ENCODE peak calls at places on chromosome 3, in five cellular contexts. One of them, this sample, is unnamed.

GRCh38 chr3:169243122-169243521 is 420.4 kb downstream of the MECOM start:
- DNase-seq in H1: no peak
- DNase-seq in NT2/D1: no peak
- DNase-seq in HepG2: no peak
- DNase-seq in GM12878: no peak
- DNase-seq in this sample: peak

GRCh38 chr3:20324664-20325478 is 138.9 kb upstream of the SGO1 start:
- DNase-seq in GM12878: peak
- DNase-seq in NT2/D1: no peak
- DNase-seq in H1: no peak
- DNase-seq in HepG2: no peak
- DNase-seq in this sample: no peak

GRCh38 chr3:183518446-183519185 is 36.9 kb downstream of the KLHL6 start:
- DNase-seq in H1: no peak
- DNase-seq in HepG2: no peak
- DNase-seq in NT2/D1: peak
- DNase-seq in GM12878: no peak
- DNase-seq in this sample: no peak

GRCh38 chr3:146503459-146504202 is 34.3 kb upstream of the PLSCR2 start:
- DNase-seq in NT2/D1: no peak
- DNase-seq in GM12878: peak
- DNase-seq in HepG2: peak
- DNase-seq in H1: no peak
- DNase-seq in this sample: no peak

GRCh38 chr3:112736802-112737566 is 96.0 kb upstream of the CCDC80 start:
- DNase-seq in H1: no peak
- DNase-seq in NT2/D1: no peak
- DNase-seq in HepG2: no peak
- DNase-seq in GM12878: no peak
- DNase-seq in this sample: no peak

GRCh38 chr3:184540777-184541681 is 20.6 kb upstream of the EPHB3 start:
- DNase-seq in GM12878: no peak
- DNase-seq in HepG2: peak
- DNase-seq in H1: peak
- DNase-seq in NT2/D1: peak
- DNase-seq in this sample: peak

GRCh38 chr3:113912551-113913246 is 35.1 kb upstream of the ZDHHC23 start:
- DNase-seq in HepG2: peak
- DNase-seq in GM12878: peak
- DNase-seq in H1: no peak
- DNase-seq in NT2/D1: peak
- DNase-seq in this sample: peak

GRCh38 chr3:98732239-98733054 is 30.7 kb upstream of the ST3GAL6 start:
- DNase-seq in GM12878: no peak
- DNase-seq in HepG2: peak
- DNase-seq in NT2/D1: peak
- DNase-seq in H1: peak
- DNase-seq in this sample: peak

GRCh38 chr3:4904801-4905695 is 74.2 kb upstream of the BHLHE40 start:
- DNase-seq in H1: no peak
- DNase-seq in NT2/D1: no peak
- DNase-seq in GM12878: no peak
- DNase-seq in HepG2: no peak
- DNase-seq in this sample: no peak

GRCh38 chr3:84958495-84959469 is at the start of gene CADM2:
- DNase-seq in NT2/D1: peak
- DNase-seq in GM12878: no peak
- DNase-seq in H1: peak
- DNase-seq in HepG2: peak
- DNase-seq in this sample: peak

GRCh38 chr3:85313380-85313779 is 354.6 kb downstream of the CADM2 start:
- DNase-seq in HepG2: no peak
- DNase-seq in H1: no peak
- DNase-seq in GM12878: no peak
- DNase-seq in NT2/D1: no peak
- DNase-seq in this sample: no peak

GRCh38 chr3:41200669-41201021 is 1.3 kb downstream of the CTNNB1 start:
- DNase-seq in GM12878: no peak
- DNase-seq in HepG2: peak
- DNase-seq in H1: no peak
- DNase-seq in NT2/D1: no peak
- DNase-seq in this sample: no peak

GRCh38 chr3:45164056-45164455 is 17.9 kb upstream of the CDCP1 start:
- DNase-seq in HepG2: no peak
- DNase-seq in NT2/D1: no peak
- DNase-seq in GM12878: no peak
- DNase-seq in H1: no peak
- DNase-seq in this sample: no peak

GRCh38 chr3:22209578-22209977 is 458.6 kb upstream of the ZNF385D start:
- DNase-seq in HepG2: no peak
- DNase-seq in GM12878: no peak
- DNase-seq in NT2/D1: no peak
- DNase-seq in H1: no peak
- DNase-seq in this sample: no peak

DNA sequence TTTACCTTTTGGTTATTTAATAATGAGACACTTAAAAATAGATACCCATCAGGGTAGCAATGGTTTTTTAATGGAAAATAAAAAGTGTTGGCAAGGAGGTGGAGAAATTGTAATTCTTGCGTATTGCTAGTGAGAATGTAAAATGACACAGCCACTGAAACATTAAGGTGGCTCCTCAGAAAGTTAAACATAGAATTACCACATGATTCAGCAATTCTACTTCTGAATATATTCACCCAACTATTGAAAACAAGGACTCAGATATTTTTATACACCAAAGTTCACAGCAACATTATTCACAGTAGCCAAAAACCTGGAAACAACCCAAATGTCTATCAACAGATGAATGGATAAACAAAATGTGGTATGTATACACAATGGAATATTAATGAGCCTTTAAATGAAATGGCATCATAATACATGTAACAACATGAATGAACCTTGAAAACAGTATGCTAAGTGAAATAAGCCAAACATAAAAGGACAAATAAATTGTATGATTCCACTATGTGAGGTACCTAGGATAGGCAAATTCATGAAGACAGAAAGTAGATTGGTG is 163.5 kb downstream of the IMPG2 start:
- DNase-seq in HepG2: no peak
- DNase-seq in H1: no peak
- DNase-seq in GM12878: no peak
- DNase-seq in NT2/D1: no peak
- DNase-seq in this sample: no peak
- TF ChIP-seq SUZ12 in HepG2: no peak
- TF ChIP-seq SUZ12 in H1: no peak
- TF ChIP-seq SUZ12 in GM12878: no peak
- TF ChIP-seq SUZ12 in NT2/D1: no peak
- TF ChIP-seq SUZ12 in this sample: no peak

DNA sequence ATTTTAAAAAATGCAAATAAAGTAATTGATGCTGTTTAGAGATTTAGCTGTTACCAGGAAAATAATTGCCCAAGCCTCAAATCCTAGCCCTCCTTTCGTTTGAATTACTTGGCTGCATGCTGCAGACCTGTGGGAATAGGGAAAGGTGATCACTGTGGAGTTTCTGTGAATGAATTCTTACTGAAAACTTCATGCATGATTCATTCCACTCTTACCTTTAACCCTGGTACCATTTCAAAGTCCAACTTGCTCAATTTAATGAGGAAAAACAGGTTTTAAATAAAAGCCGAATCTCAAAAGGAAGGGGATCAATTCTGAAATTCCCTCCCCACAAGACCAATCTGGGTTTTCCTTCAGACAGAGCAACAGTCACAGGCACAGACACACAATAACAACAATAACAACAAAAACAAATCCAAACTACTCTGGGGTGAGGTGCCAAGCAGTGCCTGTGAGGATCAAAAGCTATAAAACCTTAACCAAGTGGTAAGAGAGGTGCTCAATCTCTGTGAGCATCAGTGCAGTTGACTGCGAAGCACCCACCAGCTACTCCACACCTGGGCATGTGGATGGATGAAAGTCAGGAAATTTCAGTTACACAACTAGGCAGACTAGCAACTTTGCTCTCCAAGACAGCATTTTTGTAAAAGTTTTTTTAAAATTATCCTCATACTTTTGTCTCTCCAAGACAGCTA is 200.8 kb downstream of the CNTN3 start:
- DNase-seq in NT2/D1: no peak
- DNase-seq in GM12878: no peak
- DNase-seq in H1: no peak
- DNase-seq in HepG2: no peak
- DNase-seq in this sample: no peak
- TF ChIP-seq SUZ12 in NT2/D1: no peak
- TF ChIP-seq SUZ12 in GM12878: no peak
- TF ChIP-seq SUZ12 in H1: no peak
- TF ChIP-seq SUZ12 in HepG2: no peak
- TF ChIP-seq SUZ12 in this sample: no peak

DNA sequence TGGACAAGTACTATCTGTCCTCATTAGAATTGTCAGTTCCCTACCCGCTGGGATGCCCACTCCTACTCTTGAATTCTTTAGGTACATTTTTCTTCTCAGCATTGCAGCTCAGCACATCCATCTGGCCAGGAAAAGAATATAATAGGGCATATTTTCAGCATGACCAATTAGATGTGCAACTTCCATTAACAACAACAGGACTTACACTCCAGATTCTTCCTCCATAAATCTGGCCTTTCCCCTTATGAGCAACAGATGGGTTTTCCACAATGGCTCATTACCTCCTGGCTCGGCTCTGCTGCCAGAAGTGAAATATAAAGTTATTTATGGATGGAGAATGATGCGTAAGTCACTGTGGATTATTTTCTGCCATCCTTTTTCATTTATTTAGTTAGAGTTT is 443.8 kb upstream of the TGFBR2 start:
- DNase-seq in GM12878: no peak
- DNase-seq in H1: no peak
- DNase-seq in HepG2: no peak
- DNase-seq in NT2/D1: no peak
- DNase-seq in this sample: no peak
- TF ChIP-seq SUZ12 in GM12878: no peak
- TF ChIP-seq SUZ12 in H1: no peak
- TF ChIP-seq SUZ12 in HepG2: no peak
- TF ChIP-seq SUZ12 in NT2/D1: no peak
- TF ChIP-seq SUZ12 in this sample: no peak

DNA sequence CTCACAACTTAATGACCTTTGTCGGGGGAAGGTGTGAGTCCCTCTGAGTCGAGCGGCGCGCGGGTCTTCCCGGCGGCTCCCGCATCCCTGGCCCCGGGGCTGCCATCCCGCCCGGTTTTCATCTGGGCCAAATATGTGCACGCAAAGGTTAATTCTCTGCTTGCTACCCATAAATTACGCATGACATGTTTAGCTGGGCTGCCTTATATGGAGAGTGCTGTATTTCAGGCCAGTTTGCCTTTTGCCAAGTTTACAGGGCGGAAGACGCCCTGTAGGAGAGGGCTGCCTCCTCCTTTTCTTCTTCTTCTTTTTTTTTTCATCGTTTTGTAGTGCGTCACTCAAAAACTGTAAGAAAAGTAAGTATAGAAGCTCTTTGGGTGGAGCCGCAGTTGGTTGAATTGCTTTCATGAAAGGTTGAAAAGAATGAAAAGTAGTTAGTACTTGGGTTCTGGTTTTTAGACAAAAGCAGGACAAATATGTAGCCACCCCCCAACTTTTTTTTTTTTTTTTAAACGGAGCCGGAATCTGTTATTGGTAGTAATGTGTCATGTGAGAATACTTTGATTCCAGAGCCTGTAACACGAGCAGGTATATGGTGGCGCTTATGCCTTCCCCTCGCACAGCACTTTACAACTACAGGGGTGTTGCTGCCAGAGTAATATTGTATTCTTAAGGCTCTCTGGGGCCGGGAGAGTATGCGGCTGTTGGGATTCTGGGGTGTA is 855 bp downstream of the MBNL1 start:
- DNase-seq in HepG2: peak
- DNase-seq in GM12878: no peak
- DNase-seq in NT2/D1: no peak
- DNase-seq in H1: no peak
- DNase-seq in this sample: peak
- TF ChIP-seq SUZ12 in HepG2: no peak
- TF ChIP-seq SUZ12 in GM12878: no peak
- TF ChIP-seq SUZ12 in NT2/D1: no peak
- TF ChIP-seq SUZ12 in H1: no peak
- TF ChIP-seq SUZ12 in this sample: no peak

GRCh38 chr3:16484216-16484615 is 29.3 kb downstream of the RFTN1 start:
- DNase-seq in HepG2: no peak
- DNase-seq in NT2/D1: no peak
- DNase-seq in GM12878: no peak
- DNase-seq in H1: no peak
- DNase-seq in this sample: no peak
- TF ChIP-seq SUZ12 in HepG2: no peak
- TF ChIP-seq SUZ12 in NT2/D1: no peak
- TF ChIP-seq SUZ12 in GM12878: no peak
- TF ChIP-seq SUZ12 in H1: no peak
- TF ChIP-seq SUZ12 in this sample: no peak

GRCh38 chr3:143677420-143677819 is 170.8 kb downstream of the SLC9A9 start:
- DNase-seq in H1: no peak
- DNase-seq in HepG2: no peak
- DNase-seq in GM12878: no peak
- DNase-seq in NT2/D1: no peak
- DNase-seq in this sample: no peak
- TF ChIP-seq SUZ12 in H1: no peak
- TF ChIP-seq SUZ12 in HepG2: no peak
- TF ChIP-seq SUZ12 in GM12878: no peak
- TF ChIP-seq SUZ12 in NT2/D1: no peak
- TF ChIP-seq SUZ12 in this sample: no peak

GRCh38 chr3:164375995-164376394 is 702.3 kb downstream of the SI start:
- DNase-seq in H1: no peak
- DNase-seq in HepG2: no peak
- DNase-seq in GM12878: no peak
- DNase-seq in NT2/D1: no peak
- DNase-seq in this sample: no peak
- TF ChIP-seq SUZ12 in H1: no peak
- TF ChIP-seq SUZ12 in HepG2: no peak
- TF ChIP-seq SUZ12 in GM12878: no peak
- TF ChIP-seq SUZ12 in NT2/D1: no peak
- TF ChIP-seq SUZ12 in this sample: no peak

DNA sequence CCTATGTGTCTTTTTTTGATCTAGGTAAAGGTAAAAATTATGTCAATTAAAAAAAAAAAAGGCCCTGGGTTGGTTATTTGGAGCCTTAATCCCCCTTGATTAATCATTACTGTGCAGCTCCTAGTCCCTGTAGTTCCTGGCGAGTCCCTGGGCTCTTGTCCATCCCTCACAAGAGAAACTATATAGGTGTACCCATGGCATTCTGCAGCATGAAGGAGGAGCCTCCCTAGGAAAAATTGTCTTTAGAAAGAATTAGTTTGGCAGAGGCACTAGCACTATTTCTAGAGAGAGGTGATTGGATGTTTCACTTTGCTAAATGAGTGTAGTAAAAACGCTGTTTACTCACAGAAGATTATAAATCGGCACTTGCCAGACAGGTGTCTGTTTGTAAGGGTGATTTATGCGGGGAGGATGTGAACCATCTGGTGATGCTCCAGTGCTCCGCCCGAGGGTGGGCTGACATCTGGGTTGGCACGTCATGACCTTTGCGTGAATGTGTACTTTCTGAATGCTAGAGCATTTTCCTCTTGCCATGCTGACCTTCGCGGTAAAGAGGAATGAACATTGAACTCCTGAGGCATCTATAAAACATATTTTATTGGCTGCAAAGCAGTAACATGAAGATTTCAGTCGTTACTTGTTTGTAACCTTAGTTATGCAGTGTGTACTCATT is 12.6 kb downstream of the PLCL2 start:
- DNase-seq in GM12878: peak
- DNase-seq in H1: no peak
- DNase-seq in HepG2: no peak
- DNase-seq in NT2/D1: no peak
- DNase-seq in this sample: no peak
- TF ChIP-seq SUZ12 in GM12878: no peak
- TF ChIP-seq SUZ12 in H1: no peak
- TF ChIP-seq SUZ12 in HepG2: no peak
- TF ChIP-seq SUZ12 in NT2/D1: no peak
- TF ChIP-seq SUZ12 in this sample: no peak

GRCh38 chr3:189664311-189664710 is 33.1 kb downstream of the TP63 start:
- DNase-seq in NT2/D1: no peak
- DNase-seq in H1: no peak
- DNase-seq in HepG2: no peak
- DNase-seq in GM12878: no peak
- DNase-seq in this sample: no peak
- TF ChIP-seq SUZ12 in NT2/D1: no peak
- TF ChIP-seq SUZ12 in H1: no peak
- TF ChIP-seq SUZ12 in HepG2: no peak
- TF ChIP-seq SUZ12 in GM12878: no peak
- TF ChIP-seq SUZ12 in this sample: no peak